ENCODE peak calls at places on chromosomes 1 and 21, in four cellular contexts. O is body of pancreas, N is heart right ventricle, U is mesenchymal stem cell. B is an unnamed sample. For H3K36me3, the result is how much of the 10 kb centered on the place peaks cover.

GRCh38 chr1:218347713-218348627 is 2.8 kb downstream of the TGFB2 start:
- DNase-seq in O (peak), N (no peak), U (peak), B (peak)

GRCh38 chr1:219582865-219583264 is 30.0 kb downstream of the ZC3H11B start:
- DNase-seq in O (no peak), N (no peak), U (no peak), B (no peak)

GRCh38 chr1:202017385-202018225 is 7.2 kb downstream of the ELF3 start:
- DNase-seq in O (peak), N (no peak), U (no peak), B (peak)

GRCh38 chr1:244383278-244383884 is 68.3 kb downstream of the ADSS2 start:
- DNase-seq in O (no peak), N (no peak), U (no peak), B (no peak)

GRCh38 chr1:172883387-172883791 is 167.4 kb downstream of the TNFSF18 start:
- DNase-seq in O (no peak), N (no peak), U (no peak), B (no peak)

GRCh38 chr1:41483960-41484844 is at the start of gene EDN2:
- DNase-seq in O (peak), N (peak), U (no peak), B (peak)

GRCh38 chr1:107782192-107782845 is 182.7 kb downstream of the VAV3 start:
- DNase-seq in O (peak), N (peak), U (peak), B (peak)

GRCh38 chr1:11924334-11925195 is 1.7 kb downstream of the KIAA2013 start:
- DNase-seq in O (no peak), N (no peak), U (no peak), B (no peak)

GRCh38 chr1:109719337-109719837 is 7.3 kb downstream of the GSTM5 start:
- DNase-seq in O (no peak), N (no peak), U (peak), B (no peak)

GRCh38 chr1:217363319-217363718 is 267.6 kb downstream of the GPATCH2 start:
- DNase-seq in O (no peak), N (no peak), U (no peak), B (no peak)

GRCh38 chr1:22044690-22045420 is 7.7 kb upstream of the CDC42 start:
- DNase-seq in O (no peak), N (no peak), U (no peak), B (no peak)

GRCh38 chr1:59427155-59427554 is 130.3 kb downstream of the FGGY start:
- DNase-seq in O (no peak), N (peak), U (no peak), B (peak)

GRCh38 chr1:238485062-238485905 is 594.6 kb upstream of the ZP4 start:
- DNase-seq in O (no peak), N (no peak), U (peak), B (peak)

GRCh38 chr1:238606896-238607295 is 716.2 kb upstream of the ZP4 start:
- DNase-seq in O (no peak), N (no peak), U (peak), B (no peak)

GRCh38 chr1:54488831-54489626 is 59.0 kb upstream of the ACOT11 start:
- DNase-seq in O (peak), N (peak), U (peak), B (peak)

GRCh38 chr1:38113080-38113743 is 66.6 kb upstream of the POU3F1 start:
- DNase-seq in O (no peak), N (no peak), U (no peak), B (no peak)

GRCh38 chr1:105137543-105138444 is 1388.1 kb downstream of the AMY1C start:
- DNase-seq in O (peak), N (no peak), U (peak), B (peak)

GRCh38 chr21:45073301-45074047 is 906 bp upstream of the ADARB1 start:
- DNase-seq in O (peak), N (no peak), U (peak), B (no peak)

GRCh38 chr21:41458121-41458520 is 32.1 kb downstream of the MX1 start:
- DNase-seq in O (no peak), N (no peak), U (no peak), B (no peak)

GRCh38 chr1:54671985-54672608 is 30.5 kb downstream of the MROH7 start:
- DNase-seq in O (peak), N (no peak), U (peak), B (peak)

GRCh38 chr1:172352435-172352834 is 68.0 kb upstream of the C1orf105 start:
- DNase-seq in O (no peak), N (no peak), U (peak), B (no peak)

GRCh38 chr21:44994016-44994365 is 54.2 kb downstream of the SLX9 start:
- DNase-seq in O (peak), N (peak), U (no peak), B (no peak)

GRCh38 chr1:93324486-93325464 is 20.9 kb upstream of the DR1 start:
- DNase-seq in O (no peak), N (no peak), U (peak), B (no peak)

GRCh38 chr1:11592752-11593151 is 61.5 kb downstream of the FBXO2 start:
- DNase-seq in O (no peak), N (no peak), U (no peak), B (no peak)

GRCh38 chr1:54519709-54520108 is 28.3 kb upstream of the ACOT11 start:
- DNase-seq in O (peak), N (no peak), U (peak), B (peak)

GRCh38 chr1:113830039-113830438 is 17.8 kb upstream of the RSBN1 start:
- DNase-seq in O (no peak), N (no peak), U (no peak), B (no peak)

GRCh38 chr1:60068393-60069045 is 5.1 kb downstream of the C1orf87 start:
- DNase-seq in O (no peak), N (no peak), U (no peak), B (no peak)

GRCh38 chr1:3393024-3393986 is 61.2 kb upstream of the ARHGEF16 start:
- DNase-seq in O (no peak), N (peak), U (peak), B (peak)

DNA sequence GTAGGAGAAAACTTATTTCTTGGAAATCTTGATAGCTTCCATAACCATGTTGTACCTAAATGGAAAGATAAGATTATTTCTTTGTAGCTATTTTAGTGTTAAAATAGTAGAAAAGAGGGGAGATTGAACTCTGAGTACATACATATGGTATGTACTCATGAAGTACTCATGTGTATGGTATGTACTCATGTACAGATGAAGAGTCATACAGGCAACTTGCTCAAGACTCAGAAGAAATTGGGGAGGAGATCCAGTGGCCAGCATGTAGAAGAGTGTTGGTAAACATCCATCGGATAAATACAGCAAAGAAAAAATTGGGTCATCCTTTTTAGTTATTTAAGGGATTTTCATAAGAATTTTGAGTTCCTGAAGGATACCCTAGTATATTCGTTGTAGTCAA is 29.0 kb downstream of the MDM4 start:
- DNase-seq in O (no peak), N (no peak), U (peak), B (no peak)
- H3K36me3 ChIP-seq in O (under half), N (half or more), U (half or more), B (under half)

GRCh38 chr1:19341201-19342076 is 29.3 kb downstream of the SLC66A1 start:
- DNase-seq in O (peak), N (peak), U (peak), B (peak)
- H3K36me3 ChIP-seq in O (under half), N (half or more), U (half or more), B (under half)

GRCh38 chr1:45348020-45348419 is 7.8 kb upstream of the MUTYH start:
- DNase-seq in O (no peak), N (no peak), U (peak), B (peak)

GRCh38 chr1:45345014-45345413 is 4.8 kb upstream of the MUTYH start:
- DNase-seq in O (no peak), N (no peak), U (no peak), B (no peak)

GRCh38 chr1:45340816-45341215 is 576 bp upstream of the MUTYH start:
- DNase-seq in O (no peak), N (no peak), U (no peak), B (peak)

GRCh38 chr1:45346473-45346872 is 6.2 kb upstream of the MUTYH start:
- DNase-seq in O (no peak), N (no peak), U (no peak), B (no peak)

DNA sequence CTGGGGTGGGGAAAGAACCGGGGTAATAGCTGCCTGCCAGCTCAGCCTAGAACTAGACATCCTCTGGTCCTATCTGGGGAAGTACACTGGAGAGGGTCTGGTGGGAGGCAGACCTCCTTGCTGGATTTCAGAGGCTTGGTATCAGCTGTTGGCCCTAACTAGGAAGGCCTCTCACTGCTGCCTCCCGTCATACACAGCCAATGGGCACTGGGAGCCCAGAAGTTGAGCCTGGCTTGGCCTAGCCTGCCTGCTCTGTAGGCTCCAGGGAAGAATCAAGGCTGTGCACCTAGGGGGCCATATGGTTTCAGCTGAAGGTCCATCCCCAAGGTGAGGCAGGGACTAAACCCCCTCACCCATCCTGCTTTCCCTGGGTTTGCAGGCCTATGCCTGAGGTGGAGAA is 4.3 kb upstream of the MUTYH start:
- DNase-seq in O (no peak), N (no peak), U (no peak), B (no peak)
- H3K36me3 ChIP-seq in O (under half), N (half or more), U (half or more), B (under half)

GRCh38 chr1:223756806-223757700 is 44.7 kb downstream of the CAPN2 start:
- DNase-seq in O (no peak), N (no peak), U (no peak), B (no peak)

GRCh38 chr1:223756002-223756775 is 43.9 kb downstream of the CAPN2 start:
- DNase-seq in O (no peak), N (no peak), U (no peak), B (no peak)

GRCh38 chr1:223752721-223753515 is 40.6 kb downstream of the CAPN2 start:
- DNase-seq in O (no peak), N (no peak), U (no peak), B (peak)

GRCh38 chr1:223755432-223755792 is 43.1 kb downstream of the CAPN2 start:
- DNase-seq in O (no peak), N (no peak), U (no peak), B (no peak)

DNA sequence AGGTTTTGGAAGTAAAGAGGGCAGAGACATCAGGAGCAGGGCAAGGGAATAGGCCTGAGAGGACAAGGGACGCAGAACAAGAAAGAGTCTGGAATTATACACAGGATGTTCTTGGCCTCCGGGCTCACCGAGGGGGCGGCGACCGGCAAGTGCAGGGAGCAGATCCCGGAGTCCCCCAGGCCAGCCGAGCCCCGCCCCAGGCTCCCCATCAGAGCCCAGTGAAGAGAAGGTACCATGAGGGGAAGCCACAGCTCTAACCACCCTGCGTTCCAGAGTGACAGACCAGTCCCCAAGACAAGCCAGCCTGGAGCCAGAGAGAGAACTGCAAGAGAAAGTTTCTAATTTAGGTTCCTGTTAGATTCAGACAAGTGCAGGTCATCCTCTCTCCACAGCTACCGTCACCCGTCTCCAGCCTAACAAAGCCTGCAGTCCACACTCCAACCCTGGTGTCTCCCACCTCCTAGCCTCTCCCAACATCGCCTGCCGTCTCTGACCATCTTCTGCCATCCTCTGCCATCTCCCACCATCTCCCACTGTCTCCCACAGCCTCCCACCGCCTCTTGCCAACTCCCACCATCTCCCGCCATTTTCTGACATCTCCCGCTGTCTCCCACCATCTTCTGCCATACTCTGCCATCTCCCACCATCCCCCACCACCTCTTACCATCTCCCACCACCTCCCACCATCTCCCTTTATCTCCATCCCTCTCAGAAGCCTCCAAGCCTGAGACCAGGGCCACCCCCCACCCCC is 42.5 kb downstream of the CAPN2 start:
- DNase-seq in O (no peak), N (no peak), U (no peak), B (no peak)
- H3K36me3 ChIP-seq in O (under half), N (half or more), U (half or more), B (under half)

GRCh38 chr1:52416811-52417210 is 12.4 kb downstream of the PRPF38A start:
- DNase-seq in O (no peak), N (no peak), U (no peak), B (no peak)
- H3K36me3 ChIP-seq in O (under half), N (half or more), U (half or more), B (under half)

GRCh38 chr21:38821248-38821647 is 15.5 kb downstream of the ETS2 start:
- DNase-seq in O (no peak), N (no peak), U (no peak), B (no peak)
- H3K36me3 ChIP-seq in O (under half), N (half or more), U (half or more), B (under half)

GRCh38 chr1:180193371-180194047 is 36.6 kb upstream of the LHX4 start:
- DNase-seq in O (no peak), N (no peak), U (no peak), B (no peak)
- H3K36me3 ChIP-seq in O (under half), N (under half), U (half or more), B (under half)

DNA sequence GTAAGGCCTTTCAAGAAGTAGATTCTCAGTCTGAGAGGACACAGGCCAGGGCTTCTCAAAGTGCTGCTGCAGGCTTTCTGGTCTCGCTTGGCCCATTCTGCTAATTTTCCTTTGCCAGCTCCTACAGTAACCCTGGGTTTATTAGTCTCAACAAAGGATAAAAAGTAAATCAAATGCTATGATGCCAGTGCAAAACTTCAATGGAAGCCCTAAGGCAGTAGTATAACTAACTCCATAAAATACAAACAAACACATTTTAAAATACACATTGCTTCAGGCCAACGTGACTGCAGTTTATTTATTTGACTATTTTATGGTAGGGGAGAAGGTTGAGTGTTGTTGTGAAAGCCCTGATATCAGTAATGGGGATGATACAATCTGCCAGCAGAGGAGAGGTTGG is 89.6 kb downstream of the NRDC start:
- DNase-seq in O (no peak), N (no peak), U (no peak), B (no peak)
- H3K36me3 ChIP-seq in O (under half), N (half or more), U (half or more), B (under half)

GRCh38 chr1:77406661-77407060 is 124.8 kb downstream of the AK5 start:
- DNase-seq in O (no peak), N (no peak), U (peak), B (no peak)
- H3K36me3 ChIP-seq in O (under half), N (under half), U (under half), B (under half)

GRCh38 chr1:77571642-77572041 is 110.8 kb downstream of the ZZZ3 start:
- DNase-seq in O (no peak), N (no peak), U (no peak), B (no peak)
- H3K36me3 ChIP-seq in O (under half), N (half or more), U (half or more), B (under half)

B was measured in mesendoderm.